ENCODE peak calls at places on chromosomes 2 and 18, in five cellular contexts. G, U, D, L and W are unnamed samples.

GRCh38 chr18:51028201-51028805 is 1.7 kb upstream of the SMAD4 start:
- DNase-seq in G (no peak), U (no peak), D (no peak), L (no peak), W (no peak)

GRCh38 chr2:121650554-121650930 is 1.3 kb upstream of the CLASP1 start:
- DNase-seq in G (no peak), U (no peak), D (no peak), L (peak; percentile 13), W (peak; percentile 61)

GRCh38 chr18:23627325-23627724 is 35.4 kb downstream of the ANKRD29 start:
- DNase-seq in G (no peak), U (no peak), D (no peak), L (peak; percentile 79), W (no peak)

GRCh38 chr2:240730506-240731326 is 39.0 kb downstream of the AQP12A start:
- DNase-seq in G (no peak), U (no peak), D (no peak), L (no peak), W (no peak)

GRCh38 chr18:53458944-53459580 is 765.4 kb downstream of the MBD2 start:
- DNase-seq in G (no peak), U (peak; percentile 2), D (no peak), L (no peak), W (no peak)

GRCh38 chr2:240836781-240837467 is 16.9 kb upstream of the KIF1A start:
- DNase-seq in G (no peak), U (no peak), D (no peak), L (no peak), W (no peak)

GRCh38 chr2:37786854-37787253 is 115.4 kb upstream of the CDC42EP3 start:
- DNase-seq in G (no peak), U (no peak), D (peak; percentile 94), L (no peak), W (no peak)

GRCh38 chr18:11497585-11497984 is 111.8 kb upstream of the SLC35G4 start:
- DNase-seq in G (no peak), U (no peak), D (no peak), L (no peak), W (no peak)

GRCh38 chr2:15784106-15784885 is 156.1 kb upstream of the MYCN start:
- DNase-seq in G (no peak), U (no peak), D (no peak), L (no peak), W (no peak)